ENCODE peak calls at places on chromosomes 6 and 20, in nine cellular contexts. T is ovary; S is esophagus squamous epithelium; Z is neural progenitor cell; F is thyroid gland; U is left ventricle myocardium inferior; G is transverse colon; E is psoas muscle; Y is effector memory CD4-positive, alpha-beta T cell. N is an unnamed sample.
A peak's percentile ranks its signal among the peaks of the same experiment; 100 is the strongest.

GRCh38 chr6:75693534-75693933 is 55.5 kb upstream of the MYO6 start:
- DNase-seq in Z (no peak), E (no peak), T (no peak), G (no peak), F (no peak), U (no peak), S (no peak), Y (no peak), N (no peak)

GRCh38 chr6:25219581-25220249 is 59.5 kb upstream of the CARMIL1 start:
- DNase-seq in Z (no peak), F (no peak), Y (no peak), U (no peak), G (no peak), E (no peak), T (no peak), S (no peak), N (no peak)

GRCh38 chr6:5497896-5498578 is 236.7 kb downstream of the FARS2 start:
- DNase-seq in G (no peak), Z (no peak), S (no peak), Y (no peak), F (no peak), T (no peak), E (no peak), U (no peak), N (no peak)

GRCh38 chr6:73329201-73329600 is 24.9 kb downstream of the DPPA5 start:
- DNase-seq in Z (no peak), S (no peak), U (no peak), T (no peak), E (no peak), F (no peak), G (no peak), Y (no peak), N (no peak)

GRCh38 chr6:41093729-41094128 is 21.0 kb downstream of the NFYA start:
- DNase-seq in G (no peak), F (no peak), U (no peak), Z (no peak), Y (no peak), S (no peak), T (no peak), E (no peak), N (no peak)

GRCh38 chr6:160000280-160000704 is 31.4 kb downstream of the IGF2R start:
- DNase-seq in S (no peak), Y (no peak), T (no peak), F (no peak), Z (no peak), U (no peak), E (no peak), G (no peak), N (no peak)

GRCh38 chr20:46013826-46014516 is 5.3 kb downstream of the MMP9 start:
- DNase-seq in Z (peak; percentile 90), S (no peak), T (peak; percentile 22), F (peak; percentile 55), G (peak; percentile 60), E (peak; percentile 46), U (no peak), Y (peak; percentile 40), N (no peak)

GRCh38 chr6:96301023-96301422 is 220.6 kb upstream of the UFL1 start:
- DNase-seq in T (no peak), G (no peak), U (no peak), Y (no peak), E (no peak), S (no peak), Z (no peak), F (no peak), N (no peak)

GRCh38 chr20:62618622-62619529 is 23.4 kb upstream of the SLCO4A1 start:
- DNase-seq in S (no peak), Z (peak; percentile 46), T (no peak), F (no peak), U (no peak), E (no peak), Y (no peak), G (peak; percentile 20), N (no peak)

GRCh38 chr20:62615750-62616251 is 26.5 kb upstream of the SLCO4A1 start:
- DNase-seq in F (no peak), E (no peak), Y (no peak), G (no peak), Z (no peak), U (no peak), T (no peak), S (no peak), N (no peak)

GRCh38 chr20:62614961-62615680 is 27.2 kb upstream of the SLCO4A1 start:
- DNase-seq in E (no peak), S (no peak), U (no peak), Z (no peak), T (no peak), G (no peak), F (no peak), Y (no peak), N (no peak)

GRCh38 chr20:62617711-62618483 is 24.4 kb upstream of the SLCO4A1 start:
- DNase-seq in S (no peak), Y (peak; percentile 36), E (peak; percentile 67), Z (no peak), U (peak; percentile 76), T (no peak), G (peak; percentile 47), F (peak; percentile 33), N (no peak)

DNA sequence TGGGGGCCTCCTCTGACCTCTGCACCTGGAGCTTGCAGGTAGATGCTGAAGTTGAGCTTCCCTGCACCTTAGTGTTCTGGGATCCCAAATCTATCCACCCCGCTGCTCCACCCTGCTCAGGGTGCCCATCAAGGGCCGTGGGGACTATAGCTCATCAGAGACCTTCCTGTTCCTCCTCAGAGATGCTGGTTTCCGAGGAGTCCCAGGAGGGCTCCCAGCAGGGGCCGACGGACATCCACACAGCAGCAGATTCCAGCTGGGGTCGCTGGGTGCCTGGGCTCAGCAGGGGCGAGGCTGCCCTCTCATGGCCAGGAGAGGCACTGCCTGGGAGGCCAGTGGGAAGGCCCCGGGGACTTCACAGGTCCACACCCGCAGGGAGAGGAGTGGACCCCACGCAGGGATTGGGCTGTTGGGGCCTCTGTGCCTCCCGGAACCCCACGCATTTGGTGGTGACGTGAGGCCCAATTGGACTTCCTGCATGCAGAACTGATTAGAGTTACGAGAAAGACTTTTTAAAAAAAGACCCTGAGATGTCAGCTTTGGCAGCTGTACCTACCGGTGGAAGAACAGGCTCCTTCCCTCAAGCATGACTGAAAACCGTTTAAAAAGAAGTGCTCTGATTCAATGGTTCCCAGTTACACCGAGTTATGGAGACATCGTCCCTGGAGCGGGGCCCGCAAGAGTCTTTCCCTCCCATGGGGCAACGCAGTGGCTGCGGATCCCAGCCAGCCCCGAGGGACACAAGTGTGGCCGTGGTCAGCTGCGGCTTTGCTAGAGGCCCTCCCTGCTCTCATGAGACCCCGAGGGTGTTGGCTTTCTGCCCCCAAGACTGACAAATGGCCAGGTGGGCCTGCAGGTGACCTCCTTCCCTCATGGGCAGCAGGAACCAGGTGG is 25.3 kb upstream of the SLCO4A1 start:
- DNase-seq in Y (peak; percentile 34), G (peak; percentile 80), F (peak; percentile 72), Z (peak; percentile 79), U (peak; percentile 75), T (peak; percentile 56), E (peak; percentile 75), S (no peak), N (no peak)
- H3K4me1 ChIP-seq in Y (peaks cover 13% of the 10 kb centered on the region), G (peaks cover 8% of the 10 kb centered on the region), F (no peaks in the 10 kb centered on the region), Z (peaks cover 9% of the 10 kb centered on the region), U (peaks cover 37% of the 10 kb centered on the region), T (no peaks in the 10 kb centered on the region), E (peaks cover 4% of the 10 kb centered on the region), S (peaks cover 17% of the 10 kb centered on the region), N (peaks cover 34% of the 10 kb centered on the region)

GRCh38 chr6:133952815-133953633 is at the start of gene TBPL1:
- DNase-seq in T (peak; percentile 97), Z (peak; percentile 97), G (peak; percentile 95), E (peak; percentile 94), S (peak; percentile 87), U (peak; percentile 95), F (peak; percentile 96), Y (peak; percentile 78), N (peak; percentile 97)

GRCh38 chr6:133955582-133956412 is 2.8 kb downstream of the TBPL1 start:
- DNase-seq in Y (no peak), F (no peak), S (no peak), U (no peak), G (no peak), E (no peak), Z (no peak), T (no peak), N (no peak)

GRCh38 chr6:133956413-133957049 is 3.5 kb downstream of the TBPL1 start:
- DNase-seq in F (no peak), Z (no peak), S (no peak), U (no peak), E (no peak), Y (no peak), T (no peak), G (no peak), N (no peak)

GRCh38 chr6:133953634-133954415 is 801 bp downstream of the TBPL1 start:
- DNase-seq in F (no peak), T (no peak), Z (peak; percentile 29), S (no peak), G (no peak), Y (no peak), U (no peak), E (no peak), N (no peak)

DNA sequence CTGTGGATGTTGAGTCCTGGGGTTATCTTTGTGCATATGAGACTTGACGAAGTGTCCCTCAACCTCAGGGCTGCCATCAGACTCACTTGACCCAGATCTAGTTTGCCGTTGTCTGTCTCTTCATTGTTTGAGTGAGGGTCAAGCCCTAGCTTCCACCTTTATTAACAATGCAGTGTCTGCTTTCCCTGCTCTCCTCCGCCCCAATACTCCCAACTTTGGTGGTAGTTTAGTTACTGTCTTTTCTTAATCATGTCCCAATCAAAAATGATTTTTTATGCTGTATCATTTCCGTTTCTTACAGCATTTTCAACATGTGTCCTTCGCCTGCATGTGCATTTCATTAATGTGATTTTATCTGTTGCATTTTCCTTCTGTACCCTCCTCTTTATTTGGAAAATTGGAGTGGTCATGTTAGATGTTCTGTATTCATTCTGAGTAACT is 2.1 kb downstream of the TBPL1 start:
- DNase-seq in Y (no peak), F (no peak), Z (no peak), U (no peak), E (no peak), S (no peak), G (no peak), T (no peak), N (no peak)
- H3K4me1 ChIP-seq in Y (peaks cover 3% of the 10 kb centered on the region), F (peaks cover 29% of the 10 kb centered on the region), Z (peaks cover 36% of the 10 kb centered on the region), U (peaks cover 71% of the 10 kb centered on the region), E (peaks cover 34% of the 10 kb centered on the region), S (peaks cover 4% of the 10 kb centered on the region), G (peaks cover 28% of the 10 kb centered on the region), T (peaks cover 10% of the 10 kb centered on the region), N (peaks cover 37% of the 10 kb centered on the region)

GRCh38 chr20:48824830-48825550 is 2.8 kb downstream of the PREX1 start:
- DNase-seq in E (no peak), Z (peak; percentile 77), Y (no peak), G (no peak), T (no peak), S (no peak), F (no peak), U (no peak), N (no peak)
- H3K4me1 ChIP-seq in E (peaks cover 4% of the 10 kb centered on the region), Z (peaks cover 28% of the 10 kb centered on the region), Y (peaks cover 50% of the 10 kb centered on the region), G (no peaks in the 10 kb centered on the region), T (peaks cover 3% of the 10 kb centered on the region), S (peaks cover 13% of the 10 kb centered on the region), F (peaks cover 22% of the 10 kb centered on the region), U (peaks cover 52% of the 10 kb centered on the region), N (peaks cover 41% of the 10 kb centered on the region)

DNA sequence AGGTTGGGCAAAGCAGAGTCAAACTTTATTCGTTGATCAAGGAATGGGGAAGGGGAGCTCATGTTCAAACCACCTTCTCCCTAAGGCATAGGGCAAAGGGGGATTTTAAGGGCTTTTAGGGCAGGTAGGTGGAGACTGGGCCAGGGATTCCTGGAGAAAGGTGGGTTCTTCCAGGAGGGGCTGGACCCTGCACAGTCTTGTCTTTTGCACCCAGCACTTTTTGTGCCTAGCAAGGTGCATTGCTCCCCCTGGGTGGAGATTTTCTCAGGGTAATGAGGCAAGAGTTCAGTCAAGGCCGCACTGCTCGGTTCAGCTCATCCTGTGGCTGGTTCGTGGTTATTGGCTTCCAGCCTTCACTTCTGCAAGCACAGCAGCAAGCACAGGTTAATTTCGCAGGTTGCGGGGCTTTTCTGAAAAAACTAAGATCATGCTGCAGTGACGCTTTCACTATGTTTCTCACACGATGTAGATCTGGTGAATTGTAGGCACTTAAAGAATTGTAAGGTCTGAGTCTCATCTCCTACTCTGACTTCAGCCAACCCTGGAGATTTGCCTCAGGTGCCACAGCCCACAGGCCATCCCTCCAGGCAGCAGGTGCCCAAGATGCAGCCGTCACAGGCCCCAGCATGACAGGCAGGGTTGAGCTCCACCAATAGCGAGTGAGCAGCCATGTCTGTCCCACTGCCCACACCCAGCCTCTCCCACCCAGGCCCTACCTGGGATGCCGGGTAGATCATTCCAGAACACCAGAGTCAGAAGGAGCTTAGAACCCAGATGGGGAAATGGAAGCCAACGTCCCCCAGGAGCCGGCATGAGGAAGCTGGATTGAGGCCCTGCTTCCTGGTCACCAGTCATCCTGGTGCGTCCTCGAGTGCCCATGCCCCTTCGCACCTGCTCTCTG is 37.1 kb downstream of the SUN5 start:
- DNase-seq in E (no peak), Y (peak; percentile 64), G (peak; percentile 27), Z (no peak), S (no peak), F (no peak), U (no peak), T (no peak), N (peak; percentile 33)
- H3K4me1 ChIP-seq in E (no peaks in the 10 kb centered on the region), Y (peaks cover 71% of the 10 kb centered on the region), G (no peaks in the 10 kb centered on the region), Z (peaks cover 8% of the 10 kb centered on the region), S (no peaks in the 10 kb centered on the region), F (no peaks in the 10 kb centered on the region), U (peaks cover 18% of the 10 kb centered on the region), T (no peaks in the 10 kb centered on the region), N (no peaks in the 10 kb centered on the region)